ENCODE peak calls at places on chromosome 21, in nine cellular contexts. F is pancreas, I is GM23338, Z is MCF 10A, C is mucosa of descending colon, S is fibroblast of mammary gland, Y is cardiac fibroblast, X is OCI-LY7, K is GM06990. Q is an unnamed sample.

GRCh38 chr21:36246080-36246631 is 73.8 kb upstream of the MORC3 start:
- DNase-seq in Y (no peak), S (no peak), X (no peak), F (peak), I (no peak), C (peak), Z (no peak), K (no peak), Q (no peak)

GRCh38 chr21:29164330-29164942 is 34.0 kb downstream of the MAP3K7CL start:
- DNase-seq in C (no peak), I (peak), Y (peak), Z (peak), K (no peak), X (peak), S (peak), F (no peak), Q (no peak)

GRCh38 chr21:25563399-25564116 is 43.7 kb downstream of the MRPL39 start:
- DNase-seq in I (no peak), C (no peak), X (no peak), Y (no peak), F (no peak), K (no peak), S (no peak), Z (no peak), Q (no peak)

GRCh38 chr21:35357041-35357780 is 308.1 kb upstream of the RUNX1 start:
- DNase-seq in Z (no peak), K (no peak), I (no peak), X (no peak), F (no peak), S (no peak), Y (no peak), C (no peak), Q (no peak)

GRCh38 chr21:42089093-42089631 is 18.0 kb downstream of the UMODL1 start:
- DNase-seq in X (no peak), I (no peak), F (no peak), K (no peak), Z (no peak), C (peak), Y (no peak), S (no peak), Q (no peak)

GRCh38 chr21:36175771-36176565 is 19.3 kb downstream of the DOP1B start:
- DNase-seq in Y (no peak), C (no peak), Z (no peak), S (no peak), K (no peak), X (peak), F (no peak), I (no peak), Q (no peak)

GRCh38 chr21:14376854-14377253 is 6.1 kb downstream of the HSPA13 start:
- DNase-seq in S (no peak), C (no peak), Z (no peak), F (no peak), I (peak), K (no peak), X (peak), Y (no peak), Q (no peak)

GRCh38 chr21:17688912-17689874 is 76.5 kb upstream of the BTG3 start:
- DNase-seq in C (peak), K (peak), X (peak), Y (no peak), S (no peak), Z (peak), I (peak), F (peak), Q (no peak)

GRCh38 chr21:35652196-35652595 is 408.1 kb downstream of the SETD4 start:
- DNase-seq in K (no peak), Y (no peak), S (peak), C (no peak), F (no peak), I (no peak), X (no peak), Z (no peak), Q (no peak)

GRCh38 chr21:43825936-43826622 is 36.7 kb downstream of the RRP1 start:
- DNase-seq in I (peak), C (no peak), K (no peak), Z (no peak), X (no peak), Y (no peak), F (no peak), S (no peak), Q (no peak)

GRCh38 chr21:37243961-37244360 is 23.2 kb downstream of the VPS26C start:
- DNase-seq in S (no peak), C (no peak), I (no peak), F (no peak), Z (no peak), K (no peak), Y (no peak), X (no peak), Q (no peak)

GRCh38 chr21:15943009-15943666 is 213.4 kb downstream of the USP25 start:
- DNase-seq in C (no peak), I (no peak), Z (peak), Y (peak), K (no peak), F (no peak), S (peak), X (no peak), Q (no peak)

GRCh38 chr21:16070207-16070651 is 340.4 kb downstream of the USP25 start:
- DNase-seq in I (no peak), X (no peak), Y (no peak), Z (no peak), K (no peak), S (peak), C (no peak), F (no peak), Q (no peak)

DNA sequence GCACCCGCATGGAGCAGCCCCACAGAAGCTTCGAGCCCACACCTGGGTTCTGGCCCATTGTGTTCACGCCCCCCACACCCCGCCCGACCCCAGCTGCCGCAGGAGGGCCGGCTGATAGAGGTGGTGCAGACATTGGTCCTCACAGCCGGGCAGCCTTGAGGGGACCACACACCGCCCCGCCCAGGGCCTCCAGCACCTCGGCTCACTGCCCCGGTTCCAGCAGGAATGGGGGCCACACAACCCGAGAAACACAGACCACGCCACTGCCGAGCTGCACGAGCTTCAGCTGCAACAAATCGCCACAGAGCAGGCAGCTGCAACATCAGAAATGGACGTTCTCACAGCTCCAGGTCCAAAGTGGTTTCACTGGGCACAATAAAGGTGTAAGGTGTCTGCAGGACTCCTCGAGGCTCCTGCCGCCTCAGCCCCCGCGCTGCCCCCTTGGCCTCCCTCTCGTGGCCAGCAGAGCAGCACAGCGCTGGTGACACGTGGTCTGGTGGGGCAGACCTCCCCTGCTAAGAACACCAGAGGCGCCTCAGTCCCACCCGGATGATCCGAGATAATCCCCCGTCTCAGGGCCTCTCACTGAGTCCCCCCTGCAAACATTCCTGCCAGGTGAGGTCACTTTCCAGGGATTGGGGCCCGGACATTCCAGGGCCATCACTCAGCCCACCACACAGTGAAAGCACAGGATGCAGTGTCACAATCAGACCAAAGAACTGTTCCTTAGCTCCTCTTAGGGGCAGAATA is 62.3 kb upstream of the ADARB1 start:
- DNase-seq in Y (peak), K (no peak), F (peak), S (peak), Z (peak), X (no peak), I (peak), C (no peak), Q (no peak)
- TF ChIP-seq CTCF in Y (no peak), K (no peak), F (no peak), S (no peak), Z (no peak), X (no peak), I (no peak), C (no peak), Q (peak)

GRCh38 chr21:31498985-31499384 is 154.9 kb upstream of the TIAM1 start:
- DNase-seq in K (no peak), I (peak), C (no peak), Y (no peak), Z (no peak), X (no peak), S (no peak), F (no peak), Q (no peak)
- TF ChIP-seq CTCF in K (peak), I (no peak), C (no peak), Y (no peak), Z (no peak), X (no peak), S (no peak), F (no peak), Q (peak)

GRCh38 chr21:24514081-24514733 is 1093.1 kb downstream of the MRPL39 start:
- DNase-seq in Y (peak), X (no peak), S (no peak), C (no peak), Z (peak), F (no peak), I (peak), K (no peak), Q (no peak)
- TF ChIP-seq CTCF in Y (peak), X (peak), S (peak), C (no peak), Z (peak), F (no peak), I (peak), K (peak), Q (peak)

GRCh38 chr21:32206631-32207030 is 72.2 kb downstream of the MIS18A start:
- DNase-seq in Y (no peak), C (no peak), X (no peak), Z (no peak), I (no peak), S (no peak), F (no peak), K (no peak), Q (peak)
- TF ChIP-seq CTCF in Y (no peak), C (no peak), X (no peak), Z (no peak), I (no peak), S (no peak), F (no peak), K (no peak), Q (no peak)

DNA sequence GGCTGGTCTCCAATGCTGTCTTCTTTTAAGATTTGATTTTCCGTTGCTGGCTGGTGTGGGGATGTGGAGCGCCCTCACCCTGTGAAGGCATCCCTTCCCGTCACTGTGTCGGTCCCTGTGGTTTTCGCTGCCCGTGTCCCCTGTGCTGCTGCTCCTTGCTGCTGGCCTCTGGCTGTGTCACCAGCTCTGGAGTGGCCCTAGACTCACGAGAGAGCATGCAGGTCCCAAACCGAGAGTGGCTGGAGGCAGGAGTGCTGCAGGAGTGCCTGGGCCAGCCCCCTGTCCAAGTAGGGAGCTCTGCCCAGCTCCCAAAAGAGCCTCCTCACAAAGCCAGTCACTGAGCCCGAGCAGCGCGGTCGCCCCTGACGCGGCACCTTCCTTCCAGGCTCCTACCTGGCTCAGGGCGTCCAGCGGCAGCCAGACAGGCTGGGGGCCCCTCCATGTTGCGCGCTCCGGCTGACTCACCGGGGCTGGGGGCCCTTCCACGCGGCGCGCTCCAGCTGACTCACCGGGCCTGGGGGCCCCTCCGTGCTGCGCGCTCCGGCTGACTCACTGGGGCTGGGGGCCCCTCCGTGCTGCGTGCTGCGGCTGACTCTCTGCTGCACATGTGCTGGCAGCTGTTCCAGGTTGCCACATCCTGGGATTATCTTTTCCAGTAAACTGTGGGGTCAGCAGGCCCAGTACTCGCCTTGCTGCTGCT is 106.7 kb upstream of the COL6A1 start:
- DNase-seq in C (peak), S (peak), Z (peak), F (no peak), X (no peak), Y (peak), K (no peak), I (no peak), Q (peak)
- TF ChIP-seq CTCF in C (no peak), S (no peak), Z (no peak), F (no peak), X (no peak), Y (no peak), K (no peak), I (no peak), Q (no peak)

GRCh38 chr21:45322231-45322959 is 34.7 kb upstream of the POFUT2 start:
- DNase-seq in I (no peak), S (no peak), Y (no peak), C (no peak), X (no peak), Z (no peak), K (no peak), F (no peak), Q (no peak)
- TF ChIP-seq CTCF in I (no peak), S (no peak), Y (no peak), C (no peak), X (no peak), Z (no peak), K (no peak), F (no peak), Q (no peak)

DNA sequence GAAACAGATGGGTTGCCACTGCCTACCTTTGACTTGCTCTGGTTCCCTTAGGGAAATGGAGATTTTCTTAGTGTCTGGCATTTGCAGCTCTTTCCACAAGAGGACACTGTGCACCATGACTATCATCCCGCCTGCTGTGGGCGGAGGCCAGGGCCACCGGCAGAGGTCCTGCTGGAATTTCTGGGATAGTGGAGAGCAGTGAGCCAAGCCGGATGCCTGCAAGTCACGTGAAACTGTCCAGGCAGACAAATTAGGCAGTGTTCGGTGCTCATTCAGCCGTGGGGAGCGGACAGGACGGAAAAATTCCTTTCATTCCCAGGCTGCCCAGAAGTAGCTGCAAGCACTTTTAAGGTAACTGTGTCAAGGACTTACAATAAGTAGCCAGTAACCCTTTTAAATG is 43.4 kb downstream of the IGSF5 start:
- DNase-seq in Z (peak), X (no peak), K (no peak), S (peak), C (peak), F (peak), I (peak), Y (peak), Q (no peak)
- TF ChIP-seq CTCF in Z (peak), X (no peak), K (no peak), S (peak), C (peak), F (peak), I (peak), Y (peak), Q (peak)